ENCODE peak calls at places on chromosome 13, in seven cellular contexts. R is astrocyte of the spinal cord, B is DND-41, Y is RWPE1, E is left ventricle myocardium inferior, V is AG10803, U is endothelial cell. G is an unnamed sample.

GRCh38 chr13:46593403-46593802 is 40.4 kb downstream of the LRCH1 start:
- DNase-seq in Y (no peak), U (no peak), B (peak), V (no peak), R (no peak), E (no peak), G (no peak)

GRCh38 chr13:27406178-27406939 is 18.1 kb upstream of the GTF3A start:
- DNase-seq in Y (peak), B (peak), U (peak), R (peak), E (no peak), V (peak), G (no peak)

GRCh38 chr13:44903596-44903995 is 85.7 kb downstream of the NUFIP1 start:
- DNase-seq in E (peak), V (peak), Y (no peak), B (no peak), U (no peak), R (peak), G (no peak)

GRCh38 chr13:59700281-59700680 is 463.4 kb downstream of the DIAPH3 start:
- DNase-seq in Y (no peak), V (peak), U (no peak), R (peak), B (no peak), E (no peak), G (no peak)

GRCh38 chr13:52780092-52780491 is 40.5 kb upstream of the CNMD start:
- DNase-seq in V (no peak), U (no peak), R (no peak), E (no peak), Y (no peak), B (peak), G (no peak)

GRCh38 chr13:43983373-43983772 is 103.7 kb downstream of the LACC1 start:
- DNase-seq in Y (no peak), U (no peak), V (no peak), R (no peak), B (no peak), E (no peak), G (no peak)

GRCh38 chr13:40609972-40610726 is 56.3 kb downstream of the FOXO1 start:
- DNase-seq in B (no peak), R (no peak), V (no peak), E (no peak), U (no peak), Y (peak), G (no peak)

GRCh38 chr13:38421590-38422560 is 72.2 kb downstream of the UFM1 start:
- DNase-seq in B (no peak), R (no peak), E (no peak), Y (peak), V (no peak), U (no peak), G (no peak)

GRCh38 chr13:36475468-36475867 is 43.2 kb downstream of the CCNA1 start:
- DNase-seq in B (no peak), V (no peak), R (no peak), Y (peak), E (no peak), U (no peak), G (no peak)

GRCh38 chr13:114259974-114260373 is 21.4 kb upstream of the UPF3A start:
- DNase-seq in B (no peak), Y (no peak), U (no peak), E (no peak), V (no peak), R (no peak), G (no peak)

GRCh38 chr13:41509996-41510395 is 52.6 kb downstream of the RGCC start:
- DNase-seq in R (no peak), B (no peak), U (no peak), Y (no peak), V (no peak), E (no peak), G (no peak)

GRCh38 chr13:26226209-26226608 is 4.1 kb upstream of the RNF6 start:
- DNase-seq in U (no peak), R (no peak), V (no peak), B (no peak), Y (no peak), E (no peak), G (no peak)

GRCh38 chr13:94854688-94855087 is 142.3 kb upstream of the SOX21 start:
- DNase-seq in E (no peak), U (no peak), Y (no peak), R (no peak), V (no peak), B (no peak), G (no peak)

GRCh38 chr13:27242642-27243185 is 8.6 kb upstream of the RPL21 start:
- DNase-seq in B (no peak), Y (no peak), U (no peak), E (no peak), V (no peak), R (no peak), G (no peak)

GRCh38 chr13:96925466-96925865 is 68.8 kb downstream of the OXGR1 start:
- DNase-seq in E (no peak), V (no peak), Y (no peak), B (no peak), U (no peak), R (no peak), G (no peak)

GRCh38 chr13:75357576-75358295 is 124.2 kb downstream of the TBC1D4 start:
- DNase-seq in R (peak), Y (peak), E (no peak), B (peak), V (peak), U (peak), G (no peak)

GRCh38 chr13:113920606-113921306 is 53.1 kb downstream of the C13orf46 start:
- DNase-seq in R (no peak), E (no peak), B (no peak), V (no peak), Y (no peak), U (no peak), G (no peak)

GRCh38 chr13:52707375-52707774 is 32.2 kb downstream of the CNMD start:
- DNase-seq in U (no peak), B (no peak), Y (no peak), R (no peak), V (no peak), E (no peak), G (no peak)

GRCh38 chr13:99958402-99959126 is 13.0 kb downstream of the ZIC5 start:
- DNase-seq in R (no peak), Y (no peak), E (no peak), U (peak), V (no peak), B (no peak), G (no peak)

GRCh38 chr13:38703255-38703654 is 16.4 kb downstream of the FREM2 start:
- DNase-seq in Y (no peak), E (no peak), U (no peak), R (no peak), V (no peak), B (no peak), G (no peak)

GRCh38 chr13:30742896-30743295 is 7.6 kb downstream of the ALOX5AP start:
- DNase-seq in R (no peak), U (no peak), V (no peak), E (no peak), B (no peak), Y (no peak), G (no peak)

GRCh38 chr13:30744686-30745085 is 9.3 kb downstream of the ALOX5AP start:
- DNase-seq in R (no peak), U (no peak), E (no peak), Y (no peak), V (no peak), B (no peak), G (no peak)

GRCh38 chr13:30744056-30744684 is 8.8 kb downstream of the ALOX5AP start:
- DNase-seq in B (peak), V (no peak), U (no peak), E (no peak), Y (peak), R (peak), G (peak)

GRCh38 chr13:30745917-30746686 is 10.8 kb downstream of the ALOX5AP start:
- DNase-seq in E (no peak), V (no peak), Y (peak), B (no peak), R (peak), U (no peak), G (no peak)

DNA sequence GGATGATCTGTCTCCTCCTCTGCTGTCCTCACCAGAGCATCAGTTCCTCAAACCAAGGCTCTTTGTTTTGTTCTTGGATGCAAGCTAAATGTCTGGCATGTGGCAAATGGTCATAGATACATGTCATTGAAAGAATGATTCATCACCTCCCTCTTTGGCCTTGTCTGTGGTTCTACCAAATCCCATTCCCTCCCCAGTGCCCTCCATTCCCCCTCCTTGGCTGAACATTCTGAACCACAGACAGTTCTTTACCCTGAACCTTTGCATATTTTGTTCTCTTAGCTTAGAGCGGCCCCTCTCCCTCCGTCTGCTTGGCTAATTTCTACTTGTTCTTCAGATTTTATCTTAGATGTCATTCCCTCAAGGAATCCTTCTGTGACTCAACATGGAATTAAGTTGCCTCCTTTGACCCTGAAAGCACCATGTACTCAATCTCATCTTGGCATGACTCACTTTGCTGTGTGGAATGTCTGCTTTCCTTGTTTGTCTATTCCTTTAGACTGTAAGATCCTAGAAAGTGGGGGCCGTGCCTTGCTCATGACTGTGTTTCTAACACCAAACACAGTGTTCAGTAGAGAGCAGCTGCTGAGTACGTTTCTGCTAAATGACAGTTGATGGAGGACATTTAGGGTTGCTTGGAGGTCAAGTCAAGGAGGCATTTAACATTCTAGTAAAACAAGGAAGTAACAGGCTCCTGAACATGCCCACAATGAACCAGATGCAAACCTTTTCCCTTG is 8.1 kb downstream of the ALOX5AP start:
- DNase-seq in R (peak), E (no peak), U (no peak), B (no peak), Y (peak), V (peak), G (peak)
- TF ChIP-seq CTCF in R (no peak), E (no peak), U (no peak), B (no peak), Y (no peak), V (peak), G (no peak)

GRCh38 chr13:51221674-51222509 is at the start of gene FAM124A:
- DNase-seq in U (peak), Y (peak), B (peak), E (peak), V (peak), R (no peak), G (no peak)
- TF ChIP-seq CTCF in U (peak), Y (peak), B (peak), E (peak), V (no peak), R (peak), G (no peak)

GRCh38 chr13:112890316-112891131 is 78.5 kb upstream of the MCF2L start:
- DNase-seq in E (no peak), V (no peak), B (no peak), R (no peak), Y (no peak), U (no peak), G (no peak)
- TF ChIP-seq CTCF in E (no peak), V (no peak), B (no peak), R (no peak), Y (no peak), U (no peak), G (no peak)

GRCh38 chr13:98447881-98448641 is 128.8 kb downstream of the STK24 start:
- DNase-seq in B (no peak), E (peak), R (peak), U (peak), V (peak), Y (peak), G (no peak)
- TF ChIP-seq CTCF in B (peak), E (peak), R (peak), U (peak), V (peak), Y (peak), G (peak)

DNA sequence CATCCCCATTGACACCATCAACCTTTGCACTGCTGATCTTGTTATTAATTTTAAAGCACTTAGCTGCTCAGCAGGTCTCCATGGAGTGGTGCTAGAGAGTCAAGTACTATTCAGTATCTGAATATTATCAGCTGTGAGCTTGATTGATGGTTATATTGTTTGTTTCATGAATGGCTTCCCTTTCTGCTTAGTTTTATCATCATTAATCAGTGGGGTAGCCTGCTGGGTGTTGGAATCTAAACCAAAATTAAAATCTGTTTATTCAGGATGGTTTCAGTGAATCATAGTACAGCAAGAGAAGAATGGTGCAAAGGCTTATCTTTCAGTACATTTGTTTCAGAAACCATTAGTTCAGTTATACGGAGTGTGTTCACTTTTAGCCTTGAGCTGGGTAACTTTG is 42.5 kb upstream of the SCEL start:
- DNase-seq in U (no peak), V (no peak), Y (peak), R (peak), E (no peak), B (no peak), G (no peak)
- TF ChIP-seq CTCF in U (no peak), V (peak), Y (peak), R (peak), E (peak), B (peak), G (peak)

GRCh38 chr13:32225494-32225931 is 89.7 kb downstream of the ZAR1L start:
- DNase-seq in B (no peak), R (peak), U (no peak), E (no peak), V (peak), Y (no peak), G (peak)
- TF ChIP-seq CTCF in B (no peak), R (no peak), U (no peak), E (no peak), V (no peak), Y (no peak), G (no peak)